ENCODE peak calls at places on chromosomes 3 and 15, in nine cellular contexts. One of them, this sample, is unnamed.

GRCh38 chr3:122998206-122998605 is 29.4 kb downstream of the SEMA5B start:
- DNase-seq in lung: no peak
- DNase-seq in testis: no peak
- DNase-seq in AG10803: no peak
- DNase-seq in upper lobe of right lung: no peak
- DNase-seq in HCT116: no peak
- DNase-seq in Peyer's patch: no peak
- DNase-seq in cardiac fibroblast: no peak
- DNase-seq in uterus: no peak
- DNase-seq in this sample: no peak

GRCh38 chr15:100596792-100597191 is 5.2 kb downstream of the LINS1 start:
- DNase-seq in lung: peak
- DNase-seq in HCT116: no peak
- DNase-seq in AG10803: no peak
- DNase-seq in Peyer's patch: peak
- DNase-seq in upper lobe of right lung: no peak
- DNase-seq in testis: no peak
- DNase-seq in cardiac fibroblast: peak
- DNase-seq in uterus: no peak
- DNase-seq in this sample: peak

GRCh38 chr15:60255390-60255789 is 142.4 kb downstream of the ANXA2 start:
- DNase-seq in upper lobe of right lung: no peak
- DNase-seq in lung: no peak
- DNase-seq in cardiac fibroblast: no peak
- DNase-seq in HCT116: peak
- DNase-seq in AG10803: no peak
- DNase-seq in uterus: no peak
- DNase-seq in testis: no peak
- DNase-seq in Peyer's patch: peak
- DNase-seq in this sample: no peak

GRCh38 chr3:87501076-87501475 is 224.7 kb upstream of the POU1F1 start:
- DNase-seq in testis: no peak
- DNase-seq in upper lobe of right lung: no peak
- DNase-seq in HCT116: no peak
- DNase-seq in cardiac fibroblast: no peak
- DNase-seq in lung: no peak
- DNase-seq in AG10803: no peak
- DNase-seq in uterus: no peak
- DNase-seq in Peyer's patch: no peak
- DNase-seq in this sample: no peak

GRCh38 chr3:55169608-55170010 is 241.8 kb upstream of the LRTM1 start:
- DNase-seq in lung: no peak
- DNase-seq in uterus: peak
- DNase-seq in Peyer's patch: no peak
- DNase-seq in AG10803: peak
- DNase-seq in testis: no peak
- DNase-seq in upper lobe of right lung: no peak
- DNase-seq in HCT116: no peak
- DNase-seq in cardiac fibroblast: peak
- DNase-seq in this sample: peak

GRCh38 chr15:68829068-68829467 is 8.4 kb upstream of the ANP32A start:
- DNase-seq in lung: no peak
- DNase-seq in Peyer's patch: no peak
- DNase-seq in upper lobe of right lung: no peak
- DNase-seq in AG10803: no peak
- DNase-seq in testis: peak
- DNase-seq in uterus: no peak
- DNase-seq in cardiac fibroblast: peak
- DNase-seq in HCT116: no peak
- DNase-seq in this sample: no peak

GRCh38 chr3:4350789-4351163 is 47.6 kb downstream of the SETMAR start:
- DNase-seq in uterus: peak
- DNase-seq in HCT116: peak
- DNase-seq in upper lobe of right lung: no peak
- DNase-seq in Peyer's patch: peak
- DNase-seq in testis: peak
- DNase-seq in AG10803: peak
- DNase-seq in cardiac fibroblast: peak
- DNase-seq in lung: no peak
- DNase-seq in this sample: peak

GRCh38 chr15:59814409-59814808 is 125.3 kb upstream of the BNIP2 start:
- DNase-seq in upper lobe of right lung: no peak
- DNase-seq in uterus: no peak
- DNase-seq in cardiac fibroblast: no peak
- DNase-seq in lung: no peak
- DNase-seq in HCT116: no peak
- DNase-seq in testis: no peak
- DNase-seq in AG10803: no peak
- DNase-seq in Peyer's patch: no peak
- DNase-seq in this sample: no peak

GRCh38 chr15:36363335-36363734 is 216.1 kb upstream of the CDIN1 start:
- DNase-seq in cardiac fibroblast: peak
- DNase-seq in AG10803: peak
- DNase-seq in testis: no peak
- DNase-seq in uterus: no peak
- DNase-seq in lung: no peak
- DNase-seq in HCT116: peak
- DNase-seq in Peyer's patch: no peak
- DNase-seq in upper lobe of right lung: no peak
- DNase-seq in this sample: peak

GRCh38 chr15:87752250-87752951 is 504.1 kb downstream of the NTRK3 start:
- DNase-seq in AG10803: peak
- DNase-seq in lung: no peak
- DNase-seq in testis: no peak
- DNase-seq in Peyer's patch: no peak
- DNase-seq in HCT116: no peak
- DNase-seq in cardiac fibroblast: peak
- DNase-seq in upper lobe of right lung: no peak
- DNase-seq in uterus: no peak
- DNase-seq in this sample: peak

GRCh38 chr3:98903099-98903498 is 1.6 kb upstream of the DCBLD2 start:
- DNase-seq in AG10803: no peak
- DNase-seq in testis: no peak
- DNase-seq in lung: no peak
- DNase-seq in upper lobe of right lung: no peak
- DNase-seq in cardiac fibroblast: no peak
- DNase-seq in HCT116: peak
- DNase-seq in Peyer's patch: no peak
- DNase-seq in uterus: no peak
- DNase-seq in this sample: peak

DNA sequence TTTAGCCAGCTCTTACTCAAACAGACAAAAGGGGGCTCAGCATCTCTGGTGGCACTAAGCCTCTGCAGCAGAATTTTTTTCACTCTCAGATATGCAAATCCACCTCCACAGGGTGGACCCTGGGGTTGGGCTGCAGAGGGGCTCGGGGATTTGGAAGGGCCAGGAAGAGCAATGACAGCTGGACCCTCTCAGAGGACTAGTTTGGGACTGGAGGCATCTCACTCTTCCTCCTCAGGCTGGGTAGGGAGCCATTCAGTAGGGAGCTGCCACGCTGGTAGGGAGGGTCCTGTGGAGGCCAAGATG is 58.9 kb downstream of the CYP11A1 start:
- DNase-seq in testis: no peak
- DNase-seq in Peyer's patch: no peak
- DNase-seq in upper lobe of right lung: no peak
- DNase-seq in AG10803: no peak
- DNase-seq in uterus: no peak
- DNase-seq in lung: no peak
- DNase-seq in HCT116: no peak
- DNase-seq in cardiac fibroblast: no peak
- DNase-seq in this sample: no peak
- H3K4me3 ChIP-seq in testis: no peak
- H3K4me3 ChIP-seq in Peyer's patch: no peak
- H3K4me3 ChIP-seq in upper lobe of right lung: no peak
- H3K4me3 ChIP-seq in AG10803: no peak
- H3K4me3 ChIP-seq in uterus: no peak
- H3K4me3 ChIP-seq in lung: no peak
- H3K4me3 ChIP-seq in HCT116: no peak
- H3K4me3 ChIP-seq in cardiac fibroblast: no peak
- H3K4me3 ChIP-seq in this sample: no peak

GRCh38 chr3:102466001-102466400 is 31.2 kb downstream of the ZPLD1 start:
- DNase-seq in cardiac fibroblast: no peak
- DNase-seq in Peyer's patch: no peak
- DNase-seq in HCT116: peak
- DNase-seq in uterus: no peak
- DNase-seq in upper lobe of right lung: no peak
- DNase-seq in testis: no peak
- DNase-seq in AG10803: no peak
- DNase-seq in lung: no peak
- DNase-seq in this sample: no peak
- TF ChIP-seq CTCF in cardiac fibroblast: no peak
- TF ChIP-seq CTCF in Peyer's patch: no peak
- TF ChIP-seq CTCF in HCT116: peak
- TF ChIP-seq CTCF in uterus: no peak
- TF ChIP-seq CTCF in upper lobe of right lung: no peak
- TF ChIP-seq CTCF in testis: no peak
- TF ChIP-seq CTCF in AG10803: no peak
- TF ChIP-seq CTCF in lung: no peak
- TF ChIP-seq CTCF in this sample: peak

DNA sequence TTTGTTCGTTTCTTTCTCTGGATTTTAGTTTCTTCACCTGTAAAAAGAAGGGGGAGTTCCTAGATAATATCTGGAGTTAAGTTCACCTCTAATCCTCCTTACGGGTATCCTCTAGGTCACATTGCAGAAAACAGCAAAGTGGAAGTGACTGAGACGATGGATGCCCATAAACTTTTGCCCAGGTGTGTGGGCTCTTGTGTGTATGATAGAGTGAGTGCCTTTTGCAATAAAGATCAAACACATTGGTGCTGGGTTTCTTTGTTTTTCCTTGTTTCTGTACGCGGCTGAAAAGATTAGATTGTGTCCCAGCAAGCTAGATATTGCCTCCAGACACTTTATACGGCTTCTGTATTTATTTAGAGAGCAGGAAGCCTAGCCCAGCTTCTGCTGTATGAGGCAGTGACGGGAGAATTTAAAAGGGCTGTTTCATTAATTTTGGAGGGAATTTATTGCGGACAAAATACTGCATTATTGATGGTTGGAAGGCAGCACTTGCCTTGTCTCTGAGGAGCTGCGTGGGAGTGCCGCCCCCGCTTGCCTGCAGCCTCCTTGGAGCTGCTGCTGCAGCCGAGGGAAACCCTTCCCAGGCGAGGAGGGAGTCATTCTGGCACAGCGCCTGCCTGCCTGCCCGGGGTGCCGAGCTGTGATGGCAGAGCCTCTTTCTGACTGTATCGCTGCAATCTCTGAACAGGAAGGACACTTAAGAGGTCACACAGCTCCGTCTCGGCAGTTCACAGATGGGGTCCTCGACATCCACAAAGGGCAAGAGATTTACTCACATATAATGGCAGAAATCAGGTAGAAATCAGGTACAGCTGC is 38.6 kb downstream of the PYDC2 start:
- DNase-seq in cardiac fibroblast: peak
- DNase-seq in upper lobe of right lung: peak
- DNase-seq in uterus: peak
- DNase-seq in lung: no peak
- DNase-seq in Peyer's patch: no peak
- DNase-seq in AG10803: peak
- DNase-seq in HCT116: no peak
- DNase-seq in testis: peak
- DNase-seq in this sample: peak
- H3K4me3 ChIP-seq in cardiac fibroblast: no peak
- H3K4me3 ChIP-seq in upper lobe of right lung: no peak
- H3K4me3 ChIP-seq in uterus: no peak
- H3K4me3 ChIP-seq in lung: no peak
- H3K4me3 ChIP-seq in Peyer's patch: no peak
- H3K4me3 ChIP-seq in AG10803: no peak
- H3K4me3 ChIP-seq in HCT116: no peak
- H3K4me3 ChIP-seq in testis: peak
- H3K4me3 ChIP-seq in this sample: peak

DNA sequence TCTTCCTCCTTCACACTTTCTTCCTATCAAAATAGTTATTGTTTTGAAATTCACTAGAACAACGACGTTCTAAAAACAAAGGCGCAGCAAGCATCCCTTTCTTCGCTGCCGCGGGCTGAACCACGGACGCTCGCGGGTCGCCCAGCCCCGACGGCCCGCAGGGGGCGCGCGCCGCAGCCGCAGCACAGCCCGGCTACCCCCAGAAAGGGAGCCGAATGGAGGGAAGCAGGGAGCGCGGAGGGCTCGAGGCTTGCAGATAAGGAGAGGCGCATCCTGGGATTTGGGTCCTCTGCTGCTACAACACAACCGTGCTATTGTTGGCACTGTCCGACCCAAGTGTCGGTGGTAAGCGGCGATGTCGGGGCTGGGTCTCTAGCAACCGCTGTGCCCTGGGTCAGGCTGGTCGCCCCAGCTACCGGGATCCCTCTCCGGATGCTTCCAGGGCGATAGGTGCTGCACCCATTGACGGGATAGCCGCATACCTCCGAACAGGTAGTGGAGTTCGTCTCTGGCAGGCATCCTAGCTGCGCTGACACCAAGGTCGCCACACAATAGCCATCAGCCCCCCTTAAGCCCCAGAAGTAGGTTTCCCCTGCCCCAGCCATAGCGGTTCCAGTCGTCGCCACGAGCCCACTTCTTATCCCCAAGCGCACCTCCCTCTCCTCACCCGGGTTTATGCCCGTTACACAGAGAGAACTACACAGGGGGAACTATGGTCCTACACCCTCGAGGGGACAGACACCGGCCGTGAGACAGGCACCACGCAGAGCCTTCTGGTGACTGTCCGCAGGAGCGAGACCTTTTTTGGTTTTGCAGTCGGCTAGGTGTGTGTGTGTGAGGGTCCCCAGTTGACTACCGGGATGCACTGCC is 6.0 kb downstream of the ONECUT1 start:
- DNase-seq in testis: no peak
- DNase-seq in Peyer's patch: no peak
- DNase-seq in lung: no peak
- DNase-seq in HCT116: no peak
- DNase-seq in AG10803: no peak
- DNase-seq in cardiac fibroblast: no peak
- DNase-seq in uterus: no peak
- DNase-seq in upper lobe of right lung: peak
- DNase-seq in this sample: no peak
- TF ChIP-seq CTCF in testis: no peak
- TF ChIP-seq CTCF in Peyer's patch: no peak
- TF ChIP-seq CTCF in lung: no peak
- TF ChIP-seq CTCF in HCT116: peak
- TF ChIP-seq CTCF in AG10803: no peak
- TF ChIP-seq CTCF in cardiac fibroblast: peak
- TF ChIP-seq CTCF in uterus: no peak
- TF ChIP-seq CTCF in upper lobe of right lung: peak
- TF ChIP-seq CTCF in this sample: peak

GRCh38 chr3:134536760-134537159 is 50.9 kb downstream of the CEP63 start:
- DNase-seq in lung: no peak
- DNase-seq in upper lobe of right lung: no peak
- DNase-seq in Peyer's patch: no peak
- DNase-seq in HCT116: no peak
- DNase-seq in uterus: no peak
- DNase-seq in AG10803: no peak
- DNase-seq in testis: no peak
- DNase-seq in cardiac fibroblast: no peak
- DNase-seq in this sample: no peak
- H3K4me3 ChIP-seq in lung: no peak
- H3K4me3 ChIP-seq in upper lobe of right lung: no peak
- H3K4me3 ChIP-seq in Peyer's patch: no peak
- H3K4me3 ChIP-seq in HCT116: no peak
- H3K4me3 ChIP-seq in uterus: no peak
- H3K4me3 ChIP-seq in AG10803: no peak
- H3K4me3 ChIP-seq in testis: no peak
- H3K4me3 ChIP-seq in cardiac fibroblast: no peak
- H3K4me3 ChIP-seq in this sample: no peak

GRCh38 chr15:41561777-41562145 is 2.7 kb downstream of the TYRO3 start:
- DNase-seq in testis: peak
- DNase-seq in upper lobe of right lung: no peak
- DNase-seq in Peyer's patch: no peak
- DNase-seq in uterus: peak
- DNase-seq in cardiac fibroblast: peak
- DNase-seq in lung: no peak
- DNase-seq in HCT116: no peak
- DNase-seq in AG10803: peak
- DNase-seq in this sample: peak
- TF ChIP-seq CTCF in testis: no peak
- TF ChIP-seq CTCF in upper lobe of right lung: no peak
- TF ChIP-seq CTCF in Peyer's patch: no peak
- TF ChIP-seq CTCF in uterus: no peak
- TF ChIP-seq CTCF in cardiac fibroblast: peak
- TF ChIP-seq CTCF in lung: no peak
- TF ChIP-seq CTCF in HCT116: no peak
- TF ChIP-seq CTCF in AG10803: peak
- TF ChIP-seq CTCF in this sample: peak

This sample was measured in astrocyte of the spinal cord.